ENCODE peak calls at places on chromosomes 7 and 10, in five cellular contexts. One of them, this sample, is unnamed.

GRCh38 chr7:122674502-122674901 is 24.4 kb downstream of the RNF133 start:
- DNase-seq in HepG2: no peak
- DNase-seq in K562: no peak
- DNase-seq in H1: no peak
- DNase-seq in A549: no peak
- DNase-seq in this sample: no peak

GRCh38 chr7:37585064-37585463 is 98.5 kb upstream of the GPR141 start:
- DNase-seq in A549: no peak
- DNase-seq in K562: no peak
- DNase-seq in H1: no peak
- DNase-seq in HepG2: no peak
- DNase-seq in this sample: no peak

GRCh38 chr7:42262907-42263466 is 26.0 kb upstream of the GLI3 start:
- DNase-seq in H1: no peak
- DNase-seq in A549: no peak
- DNase-seq in HepG2: no peak
- DNase-seq in K562: no peak
- DNase-seq in this sample: no peak

GRCh38 chr10:60444494-60445064 is 54.9 kb upstream of the ANK3 start:
- DNase-seq in HepG2: peak; percentile 4
- DNase-seq in A549: peak; percentile 43
- DNase-seq in K562: peak; percentile 30
- DNase-seq in H1: no peak
- DNase-seq in this sample: no peak

GRCh38 chr7:47557317-47557985 is 24.5 kb downstream of the TNS3 start:
- DNase-seq in A549: peak; percentile 86
- DNase-seq in K562: no peak
- DNase-seq in H1: no peak
- DNase-seq in HepG2: no peak
- DNase-seq in this sample: no peak

GRCh38 chr10:114550756-114551290 is 107.3 kb downstream of the ABLIM1 start:
- DNase-seq in A549: peak; percentile 17
- DNase-seq in H1: no peak
- DNase-seq in K562: peak; percentile 5
- DNase-seq in HepG2: peak; percentile 30
- DNase-seq in this sample: no peak

GRCh38 chr7:38699481-38699880 is 68.3 kb upstream of the AMPH start:
- DNase-seq in H1: no peak
- DNase-seq in K562: no peak
- DNase-seq in HepG2: no peak
- DNase-seq in A549: no peak
- DNase-seq in this sample: no peak

GRCh38 chr7:43799605-43800004 is 41.1 kb downstream of the BLVRA start:
- DNase-seq in HepG2: peak; percentile 45
- DNase-seq in K562: peak; percentile 18
- DNase-seq in H1: peak; percentile 20
- DNase-seq in A549: peak; percentile 23
- DNase-seq in this sample: no peak

GRCh38 chr10:61939575-61940301 is 38.2 kb downstream of the ARID5B start:
- DNase-seq in H1: no peak
- DNase-seq in HepG2: no peak
- DNase-seq in A549: peak; percentile 9
- DNase-seq in K562: peak; percentile 40
- DNase-seq in this sample: no peak

GRCh38 chr10:29332061-29332760 is 43.3 kb downstream of the LYZL1 start:
- DNase-seq in A549: no peak
- DNase-seq in H1: no peak
- DNase-seq in K562: no peak
- DNase-seq in HepG2: no peak
- DNase-seq in this sample: no peak

GRCh38 chr7:112937651-112938390 is 147.6 kb upstream of the TMEM168 start:
- DNase-seq in A549: no peak
- DNase-seq in K562: no peak
- DNase-seq in H1: no peak
- DNase-seq in HepG2: no peak
- DNase-seq in this sample: no peak

GRCh38 chr7:100789055-100789454 is 38.3 kb downstream of the EPHB4 start:
- DNase-seq in HepG2: no peak
- DNase-seq in H1: peak; percentile 70
- DNase-seq in A549: no peak
- DNase-seq in K562: no peak
- DNase-seq in this sample: no peak

GRCh38 chr10:20157314-20157713 is 341.1 kb downstream of the PLXDC2 start:
- DNase-seq in A549: no peak
- DNase-seq in HepG2: no peak
- DNase-seq in K562: no peak
- DNase-seq in H1: no peak
- DNase-seq in this sample: no peak

GRCh38 chr10:13390604-13391522 is 42.8 kb upstream of the SEPHS1 start:
- DNase-seq in K562: peak; percentile 36
- DNase-seq in HepG2: no peak
- DNase-seq in H1: no peak
- DNase-seq in A549: no peak
- DNase-seq in this sample: no peak

GRCh38 chr10:3774814-3775670 is 10.0 kb downstream of the KLF6 start:
- DNase-seq in A549: peak; percentile 74
- DNase-seq in H1: no peak
- DNase-seq in K562: peak; percentile 69
- DNase-seq in HepG2: no peak
- DNase-seq in this sample: no peak
- TF ChIP-seq KDM1A in A549: no peak
- TF ChIP-seq KDM1A in H1: no peak
- TF ChIP-seq KDM1A in K562: no peak
- TF ChIP-seq KDM1A in HepG2: no peak
- TF ChIP-seq KDM1A in this sample: no peak

DNA sequence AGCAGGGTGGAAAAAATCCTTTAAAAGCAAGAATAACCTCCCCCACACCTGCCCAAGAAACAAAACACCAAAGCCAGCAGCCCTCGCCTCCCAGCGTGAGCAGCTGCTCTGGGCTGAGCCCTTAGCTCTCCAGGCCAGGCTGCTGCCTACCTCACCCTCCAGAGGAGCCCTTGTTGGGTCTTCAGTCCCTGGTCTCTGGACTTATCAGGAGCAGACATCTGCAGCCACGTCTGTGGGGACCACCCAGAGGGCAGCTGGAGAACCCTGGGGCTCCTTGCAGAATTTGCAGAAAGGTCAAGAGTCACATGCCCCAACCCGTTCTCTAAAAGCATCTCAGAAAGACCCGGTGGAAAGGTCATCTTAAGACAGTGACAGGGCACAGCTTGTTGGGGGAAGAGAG is 425.8 kb upstream of the NFE2L3 start:
- DNase-seq in HepG2: no peak
- DNase-seq in A549: no peak
- DNase-seq in K562: peak; percentile 32
- DNase-seq in H1: peak; percentile 50
- DNase-seq in this sample: no peak
- TF ChIP-seq KDM1A in HepG2: no peak
- TF ChIP-seq KDM1A in A549: no peak
- TF ChIP-seq KDM1A in K562: no peak
- TF ChIP-seq KDM1A in H1: no peak
- TF ChIP-seq KDM1A in this sample: no peak

DNA sequence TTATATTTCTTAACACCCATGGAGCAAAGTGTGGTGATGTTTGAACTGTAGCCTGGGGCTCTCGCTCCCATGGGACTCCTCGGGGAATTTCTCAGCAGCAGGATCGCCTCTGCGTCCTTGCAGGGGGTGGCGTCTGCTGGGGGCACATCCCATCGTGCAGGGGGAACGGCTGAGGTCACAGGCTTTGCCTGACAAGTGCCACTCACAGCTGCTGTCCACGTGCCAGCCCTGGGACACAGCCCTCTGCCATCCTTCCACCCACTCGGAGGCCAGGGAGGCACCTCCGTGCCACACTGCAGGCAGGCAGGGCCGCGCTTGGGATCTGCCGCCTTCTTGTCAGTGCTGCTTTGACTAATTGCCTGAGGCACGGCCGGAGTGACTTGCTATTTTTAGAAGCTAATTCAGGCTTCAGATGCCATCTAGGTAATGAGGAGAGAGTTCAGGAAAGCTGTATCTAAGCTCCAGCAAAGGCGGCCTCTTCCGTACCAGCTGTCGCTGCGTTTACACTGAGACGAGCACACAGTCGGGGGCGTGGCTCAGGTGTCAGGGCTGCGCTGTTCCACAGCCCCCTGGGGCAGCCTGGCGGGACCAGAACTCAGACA is 45.7 kb downstream of the PITRM1 start:
- DNase-seq in H1: no peak
- DNase-seq in HepG2: no peak
- DNase-seq in K562: no peak
- DNase-seq in A549: no peak
- DNase-seq in this sample: no peak
- TF ChIP-seq KDM1A in H1: no peak
- TF ChIP-seq KDM1A in HepG2: no peak
- TF ChIP-seq KDM1A in K562: no peak
- TF ChIP-seq KDM1A in A549: no peak
- TF ChIP-seq KDM1A in this sample: no peak

DNA sequence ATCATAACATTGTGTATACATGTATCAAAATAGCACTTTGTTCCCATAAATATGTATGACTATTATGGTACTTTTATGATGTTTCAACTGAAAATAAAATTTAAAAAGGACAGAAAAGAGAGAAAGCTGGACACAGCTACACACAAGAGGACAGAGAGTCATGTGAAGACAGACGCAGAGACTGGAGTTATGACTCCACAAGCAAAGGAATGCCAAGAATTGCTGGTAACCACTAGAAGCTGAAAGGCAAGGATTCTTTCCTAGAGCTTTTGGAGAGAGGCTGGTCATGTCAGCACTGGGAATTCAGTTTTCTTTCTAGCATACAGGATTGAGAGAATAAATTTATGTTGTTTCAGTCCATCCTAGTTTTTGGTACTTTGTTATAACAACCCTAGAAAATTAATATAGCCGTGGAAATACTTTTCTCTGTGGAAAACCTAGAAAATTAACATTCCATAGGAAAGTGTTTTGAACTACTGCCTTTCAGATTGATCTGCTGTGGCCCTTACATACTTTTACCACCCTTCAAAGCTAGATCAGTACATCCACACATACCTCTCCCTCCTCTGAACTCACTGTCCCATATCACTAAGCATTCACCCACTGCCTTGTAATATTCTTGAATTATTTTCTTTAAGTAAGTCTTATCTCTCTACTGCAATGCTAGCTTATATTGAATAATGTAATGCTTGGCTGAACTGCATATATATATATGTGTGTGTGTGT is 575.3 kb downstream of the IPMK start:
- DNase-seq in K562: no peak
- DNase-seq in H1: no peak
- DNase-seq in A549: peak; percentile 69
- DNase-seq in HepG2: no peak
- DNase-seq in this sample: no peak
- TF ChIP-seq KDM1A in K562: no peak
- TF ChIP-seq KDM1A in H1: no peak
- TF ChIP-seq KDM1A in A549: no peak
- TF ChIP-seq KDM1A in HepG2: no peak
- TF ChIP-seq KDM1A in this sample: no peak

GRCh38 chr10:52706347-52707070 is 66.1 kb downstream of the MBL2 start:
- DNase-seq in K562: no peak
- DNase-seq in HepG2: no peak
- DNase-seq in H1: no peak
- DNase-seq in A549: no peak
- DNase-seq in this sample: no peak
- TF ChIP-seq KDM1A in K562: no peak
- TF ChIP-seq KDM1A in HepG2: no peak
- TF ChIP-seq KDM1A in H1: no peak
- TF ChIP-seq KDM1A in A549: no peak
- TF ChIP-seq KDM1A in this sample: no peak

DNA sequence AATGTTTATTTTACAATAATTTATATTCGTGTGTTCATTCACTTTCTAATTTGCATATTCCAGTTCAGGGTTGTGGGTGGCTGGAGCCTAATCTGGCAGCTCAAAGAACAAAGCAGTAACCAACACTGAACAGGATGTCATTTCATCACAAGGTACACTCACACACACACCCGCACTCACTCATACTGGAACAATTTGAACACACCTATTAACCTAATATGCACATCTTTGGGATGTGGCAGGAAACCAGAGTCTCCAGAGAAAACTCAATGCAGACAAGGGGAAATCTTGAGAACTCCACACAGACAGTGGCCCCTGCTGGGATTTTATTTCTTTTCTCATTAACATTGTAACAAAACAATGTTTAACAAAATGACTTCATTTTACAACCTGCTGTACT is 97.4 kb downstream of the TWIST1 start:
- DNase-seq in K562: no peak
- DNase-seq in HepG2: no peak
- DNase-seq in A549: no peak
- DNase-seq in H1: no peak
- DNase-seq in this sample: no peak
- TF ChIP-seq KDM1A in K562: no peak
- TF ChIP-seq KDM1A in HepG2: no peak
- TF ChIP-seq KDM1A in A549: no peak
- TF ChIP-seq KDM1A in H1: no peak
- TF ChIP-seq KDM1A in this sample: no peak

GRCh38 chr10:63749915-63750314 is 228.7 kb downstream of the REEP3 start:
- DNase-seq in HepG2: no peak
- DNase-seq in K562: no peak
- DNase-seq in H1: no peak
- DNase-seq in A549: no peak
- DNase-seq in this sample: no peak

GRCh38 chr10:63738410-63738809 is 217.2 kb downstream of the REEP3 start:
- DNase-seq in A549: peak; percentile 69
- DNase-seq in K562: no peak
- DNase-seq in H1: no peak
- DNase-seq in HepG2: peak; percentile 91
- DNase-seq in this sample: no peak

DNA sequence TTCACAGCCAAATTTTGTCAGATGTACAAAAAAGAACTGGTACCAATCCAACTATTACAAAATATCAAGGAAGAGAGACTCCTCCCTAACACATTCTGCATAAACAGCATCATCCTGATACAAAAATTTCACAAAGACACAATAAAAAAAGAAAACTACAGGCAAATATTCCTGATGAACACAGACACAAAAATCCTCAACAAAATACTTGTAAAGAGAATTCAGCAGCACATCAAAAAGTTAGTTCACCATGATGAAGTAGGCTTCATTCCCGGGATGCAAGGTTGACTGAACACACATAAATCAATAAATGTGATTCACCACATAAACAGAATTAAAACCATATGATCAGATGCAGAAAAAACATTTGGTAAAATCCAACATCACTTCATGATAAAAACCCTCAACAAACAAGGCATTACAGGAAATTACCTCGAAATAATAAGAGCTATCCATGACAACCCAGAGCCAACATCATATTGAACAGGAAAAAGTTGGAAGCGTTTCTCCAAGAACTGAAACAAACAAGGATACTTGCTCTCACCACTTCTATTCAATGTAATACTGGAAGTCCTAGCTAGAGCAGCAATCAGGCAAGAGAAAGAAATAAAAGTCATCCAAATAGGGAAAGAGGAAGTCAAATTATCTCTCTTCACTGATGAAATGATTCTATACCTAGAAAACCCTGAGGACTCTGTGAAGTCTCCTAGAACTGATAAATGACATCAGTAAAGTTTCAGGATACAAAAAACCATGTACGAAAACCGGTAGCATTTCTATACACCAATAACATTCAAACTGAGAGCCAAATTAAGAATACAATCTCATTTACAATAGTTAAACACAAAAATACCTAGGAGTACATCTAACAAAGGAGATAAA is 223.1 kb downstream of the REEP3 start:
- DNase-seq in HepG2: no peak
- DNase-seq in A549: no peak
- DNase-seq in H1: no peak
- DNase-seq in K562: no peak
- DNase-seq in this sample: no peak
- TF ChIP-seq KDM1A in HepG2: no peak
- TF ChIP-seq KDM1A in A549: no peak
- TF ChIP-seq KDM1A in H1: no peak
- TF ChIP-seq KDM1A in K562: no peak
- TF ChIP-seq KDM1A in this sample: no peak